ENCODE peak calls at places on chromosomes 6 and 20, in ten cellular contexts. One of them, this sample, is unnamed.

GRCh38 chr6:13733178-13733851 is 21.7 kb upstream of the RANBP9 start:
- DNase-seq in progenitor cell of endocrine pancreas: no peak
- DNase-seq in dorsolateral prefrontal cortex: no peak
- DNase-seq in testis: peak
- DNase-seq in heart left ventricle: peak
- DNase-seq in lower lobe of right lung: peak
- DNase-seq in sigmoid colon: peak
- DNase-seq in brain microvascular endothelial cell: peak
- DNase-seq in ovary: peak
- DNase-seq in cardiac fibroblast: peak
- DNase-seq in this sample: peak

GRCh38 chr6:113352029-113352801 is 504.9 kb upstream of the MARCKS start:
- DNase-seq in lower lobe of right lung: no peak
- DNase-seq in ovary: no peak
- DNase-seq in progenitor cell of endocrine pancreas: no peak
- DNase-seq in heart left ventricle: no peak
- DNase-seq in sigmoid colon: no peak
- DNase-seq in brain microvascular endothelial cell: peak
- DNase-seq in cardiac fibroblast: peak
- DNase-seq in testis: no peak
- DNase-seq in dorsolateral prefrontal cortex: no peak
- DNase-seq in this sample: no peak

GRCh38 chr20:6819599-6819998 is 52.1 kb downstream of the BMP2 start:
- DNase-seq in heart left ventricle: no peak
- DNase-seq in testis: no peak
- DNase-seq in brain microvascular endothelial cell: no peak
- DNase-seq in sigmoid colon: no peak
- DNase-seq in dorsolateral prefrontal cortex: no peak
- DNase-seq in ovary: no peak
- DNase-seq in cardiac fibroblast: peak
- DNase-seq in lower lobe of right lung: no peak
- DNase-seq in progenitor cell of endocrine pancreas: no peak
- DNase-seq in this sample: no peak

GRCh38 chr6:8556370-8557018 is 121.1 kb upstream of the SLC35B3 start:
- DNase-seq in brain microvascular endothelial cell: peak
- DNase-seq in progenitor cell of endocrine pancreas: no peak
- DNase-seq in ovary: no peak
- DNase-seq in sigmoid colon: no peak
- DNase-seq in cardiac fibroblast: no peak
- DNase-seq in lower lobe of right lung: no peak
- DNase-seq in heart left ventricle: no peak
- DNase-seq in dorsolateral prefrontal cortex: no peak
- DNase-seq in testis: no peak
- DNase-seq in this sample: no peak

GRCh38 chr6:170447561-170447930 is 105.6 kb downstream of the PSMB1 start:
- DNase-seq in cardiac fibroblast: no peak
- DNase-seq in lower lobe of right lung: no peak
- DNase-seq in testis: peak
- DNase-seq in sigmoid colon: no peak
- DNase-seq in progenitor cell of endocrine pancreas: no peak
- DNase-seq in dorsolateral prefrontal cortex: no peak
- DNase-seq in ovary: no peak
- DNase-seq in brain microvascular endothelial cell: no peak
- DNase-seq in heart left ventricle: no peak
- DNase-seq in this sample: no peak

GRCh38 chr6:72084992-72085569 is 198.7 kb downstream of the RIMS1 start:
- DNase-seq in heart left ventricle: no peak
- DNase-seq in brain microvascular endothelial cell: no peak
- DNase-seq in testis: no peak
- DNase-seq in lower lobe of right lung: no peak
- DNase-seq in progenitor cell of endocrine pancreas: no peak
- DNase-seq in ovary: no peak
- DNase-seq in dorsolateral prefrontal cortex: no peak
- DNase-seq in cardiac fibroblast: peak
- DNase-seq in sigmoid colon: no peak
- DNase-seq in this sample: no peak

GRCh38 chr20:47303736-47304135 is 52.8 kb downstream of the ZMYND8 start:
- DNase-seq in lower lobe of right lung: no peak
- DNase-seq in brain microvascular endothelial cell: no peak
- DNase-seq in progenitor cell of endocrine pancreas: no peak
- DNase-seq in testis: no peak
- DNase-seq in heart left ventricle: no peak
- DNase-seq in ovary: no peak
- DNase-seq in dorsolateral prefrontal cortex: no peak
- DNase-seq in cardiac fibroblast: no peak
- DNase-seq in sigmoid colon: peak
- DNase-seq in this sample: no peak

GRCh38 chr6:70051197-70051596 is 184.8 kb downstream of the COL19A1 start:
- DNase-seq in heart left ventricle: no peak
- DNase-seq in progenitor cell of endocrine pancreas: no peak
- DNase-seq in testis: no peak
- DNase-seq in ovary: no peak
- DNase-seq in dorsolateral prefrontal cortex: no peak
- DNase-seq in lower lobe of right lung: no peak
- DNase-seq in brain microvascular endothelial cell: no peak
- DNase-seq in sigmoid colon: no peak
- DNase-seq in cardiac fibroblast: no peak
- DNase-seq in this sample: no peak

GRCh38 chr6:152129606-152130249 is 322.2 kb downstream of the ESR1 start:
- DNase-seq in heart left ventricle: peak
- DNase-seq in cardiac fibroblast: peak
- DNase-seq in brain microvascular endothelial cell: no peak
- DNase-seq in sigmoid colon: no peak
- DNase-seq in dorsolateral prefrontal cortex: no peak
- DNase-seq in lower lobe of right lung: no peak
- DNase-seq in progenitor cell of endocrine pancreas: no peak
- DNase-seq in testis: no peak
- DNase-seq in ovary: peak
- DNase-seq in this sample: no peak

GRCh38 chr20:58399926-58400325 is 10.9 kb downstream of the VAPB start:
- DNase-seq in lower lobe of right lung: no peak
- DNase-seq in dorsolateral prefrontal cortex: no peak
- DNase-seq in brain microvascular endothelial cell: no peak
- DNase-seq in ovary: no peak
- DNase-seq in sigmoid colon: no peak
- DNase-seq in progenitor cell of endocrine pancreas: no peak
- DNase-seq in cardiac fibroblast: no peak
- DNase-seq in testis: no peak
- DNase-seq in heart left ventricle: no peak
- DNase-seq in this sample: no peak

GRCh38 chr20:48329676-48330644 is 497.8 kb downstream of the PREX1 start:
- DNase-seq in testis: no peak
- DNase-seq in brain microvascular endothelial cell: no peak
- DNase-seq in heart left ventricle: no peak
- DNase-seq in sigmoid colon: no peak
- DNase-seq in ovary: no peak
- DNase-seq in progenitor cell of endocrine pancreas: no peak
- DNase-seq in lower lobe of right lung: no peak
- DNase-seq in cardiac fibroblast: peak
- DNase-seq in dorsolateral prefrontal cortex: no peak
- DNase-seq in this sample: no peak

GRCh38 chr6:57221936-57222683 is at the start of gene RAB23:
- DNase-seq in sigmoid colon: peak
- DNase-seq in lower lobe of right lung: peak
- DNase-seq in brain microvascular endothelial cell: peak
- DNase-seq in heart left ventricle: peak
- DNase-seq in cardiac fibroblast: peak
- DNase-seq in testis: peak
- DNase-seq in progenitor cell of endocrine pancreas: peak
- DNase-seq in ovary: peak
- DNase-seq in dorsolateral prefrontal cortex: peak
- DNase-seq in this sample: peak
- TF ChIP-seq CTCF in sigmoid colon: no peak
- TF ChIP-seq CTCF in lower lobe of right lung: no peak
- TF ChIP-seq CTCF in brain microvascular endothelial cell: no peak
- TF ChIP-seq CTCF in heart left ventricle: no peak
- TF ChIP-seq CTCF in cardiac fibroblast: no peak
- TF ChIP-seq CTCF in testis: no peak
- TF ChIP-seq CTCF in progenitor cell of endocrine pancreas: no peak
- TF ChIP-seq CTCF in ovary: no peak
- TF ChIP-seq CTCF in dorsolateral prefrontal cortex: no peak
- TF ChIP-seq CTCF in this sample: no peak

DNA sequence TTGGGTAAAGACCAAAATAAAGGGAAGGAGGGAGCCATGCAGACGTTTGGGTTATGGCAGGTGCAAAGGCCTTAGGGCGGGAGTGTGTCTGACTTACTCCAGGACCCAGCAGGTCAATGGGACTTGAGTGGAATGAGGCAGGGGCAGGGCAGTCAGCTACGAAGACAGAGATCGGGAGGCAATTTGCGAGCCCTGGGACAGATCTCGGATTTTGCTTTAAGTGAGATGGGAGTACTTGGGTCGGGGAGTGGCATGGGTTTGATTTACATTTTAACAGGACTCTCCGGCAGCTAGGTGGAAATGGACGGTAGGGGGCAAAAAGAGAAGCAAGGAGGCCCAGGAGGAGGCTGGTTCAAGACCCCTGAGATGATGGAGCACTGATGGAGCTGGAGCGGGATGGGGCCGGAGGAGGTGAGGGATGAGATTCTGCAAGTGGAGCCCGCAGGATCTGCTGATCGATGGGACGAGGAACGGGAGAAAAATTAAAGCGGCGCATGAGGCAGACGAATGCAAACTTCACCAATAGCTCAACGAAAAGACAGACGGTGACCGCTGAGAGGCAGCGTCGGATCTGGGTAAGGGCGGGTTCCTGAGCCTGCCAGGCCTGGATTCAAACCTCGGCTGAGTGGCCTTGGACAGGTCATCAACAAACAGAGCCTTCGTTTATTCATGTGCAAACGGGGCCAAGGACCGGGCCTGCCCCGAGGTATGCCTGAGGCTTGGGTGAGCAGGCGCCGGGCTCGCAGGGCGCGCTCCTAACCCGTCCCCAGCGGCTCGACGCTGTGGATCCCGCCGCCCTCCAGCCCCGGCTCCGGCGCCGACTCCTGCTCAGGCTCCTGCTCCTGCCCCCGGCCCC is 774 bp upstream of the RBCK1 start:
- DNase-seq in ovary: peak
- DNase-seq in lower lobe of right lung: peak
- DNase-seq in testis: peak
- DNase-seq in cardiac fibroblast: peak
- DNase-seq in sigmoid colon: peak
- DNase-seq in progenitor cell of endocrine pancreas: peak
- DNase-seq in brain microvascular endothelial cell: peak
- DNase-seq in heart left ventricle: peak
- DNase-seq in dorsolateral prefrontal cortex: peak
- DNase-seq in this sample: peak
- TF ChIP-seq CTCF in ovary: no peak
- TF ChIP-seq CTCF in lower lobe of right lung: peak
- TF ChIP-seq CTCF in testis: no peak
- TF ChIP-seq CTCF in cardiac fibroblast: peak
- TF ChIP-seq CTCF in sigmoid colon: peak
- TF ChIP-seq CTCF in progenitor cell of endocrine pancreas: peak
- TF ChIP-seq CTCF in brain microvascular endothelial cell: peak
- TF ChIP-seq CTCF in heart left ventricle: no peak
- TF ChIP-seq CTCF in dorsolateral prefrontal cortex: no peak
- TF ChIP-seq CTCF in this sample: no peak

GRCh38 chr6:39867592-39867991 is 66.7 kb downstream of the MOCS1 start:
- DNase-seq in cardiac fibroblast: no peak
- DNase-seq in heart left ventricle: no peak
- DNase-seq in ovary: no peak
- DNase-seq in lower lobe of right lung: no peak
- DNase-seq in progenitor cell of endocrine pancreas: no peak
- DNase-seq in testis: no peak
- DNase-seq in sigmoid colon: peak
- DNase-seq in brain microvascular endothelial cell: no peak
- DNase-seq in dorsolateral prefrontal cortex: no peak
- DNase-seq in this sample: no peak
- TF ChIP-seq CTCF in cardiac fibroblast: no peak
- TF ChIP-seq CTCF in heart left ventricle: no peak
- TF ChIP-seq CTCF in ovary: no peak
- TF ChIP-seq CTCF in lower lobe of right lung: no peak
- TF ChIP-seq CTCF in progenitor cell of endocrine pancreas: peak
- TF ChIP-seq CTCF in testis: no peak
- TF ChIP-seq CTCF in sigmoid colon: no peak
- TF ChIP-seq CTCF in brain microvascular endothelial cell: peak
- TF ChIP-seq CTCF in dorsolateral prefrontal cortex: no peak
- TF ChIP-seq CTCF in this sample: no peak

GRCh38 chr6:154319231-154319858 is 37.3 kb downstream of the IPCEF1 start:
- DNase-seq in testis: no peak
- DNase-seq in heart left ventricle: no peak
- DNase-seq in sigmoid colon: no peak
- DNase-seq in progenitor cell of endocrine pancreas: no peak
- DNase-seq in brain microvascular endothelial cell: peak
- DNase-seq in dorsolateral prefrontal cortex: no peak
- DNase-seq in lower lobe of right lung: no peak
- DNase-seq in cardiac fibroblast: peak
- DNase-seq in ovary: no peak
- DNase-seq in this sample: no peak

GRCh38 chr6:154314084-154314483 is 42.5 kb downstream of the IPCEF1 start:
- DNase-seq in ovary: no peak
- DNase-seq in sigmoid colon: no peak
- DNase-seq in dorsolateral prefrontal cortex: no peak
- DNase-seq in heart left ventricle: no peak
- DNase-seq in lower lobe of right lung: no peak
- DNase-seq in testis: no peak
- DNase-seq in cardiac fibroblast: no peak
- DNase-seq in progenitor cell of endocrine pancreas: no peak
- DNase-seq in brain microvascular endothelial cell: no peak
- DNase-seq in this sample: no peak

GRCh38 chr6:154318711-154319110 is 37.9 kb downstream of the IPCEF1 start:
- DNase-seq in brain microvascular endothelial cell: no peak
- DNase-seq in heart left ventricle: no peak
- DNase-seq in progenitor cell of endocrine pancreas: no peak
- DNase-seq in lower lobe of right lung: no peak
- DNase-seq in ovary: no peak
- DNase-seq in sigmoid colon: no peak
- DNase-seq in cardiac fibroblast: peak
- DNase-seq in dorsolateral prefrontal cortex: no peak
- DNase-seq in testis: no peak
- DNase-seq in this sample: no peak

DNA sequence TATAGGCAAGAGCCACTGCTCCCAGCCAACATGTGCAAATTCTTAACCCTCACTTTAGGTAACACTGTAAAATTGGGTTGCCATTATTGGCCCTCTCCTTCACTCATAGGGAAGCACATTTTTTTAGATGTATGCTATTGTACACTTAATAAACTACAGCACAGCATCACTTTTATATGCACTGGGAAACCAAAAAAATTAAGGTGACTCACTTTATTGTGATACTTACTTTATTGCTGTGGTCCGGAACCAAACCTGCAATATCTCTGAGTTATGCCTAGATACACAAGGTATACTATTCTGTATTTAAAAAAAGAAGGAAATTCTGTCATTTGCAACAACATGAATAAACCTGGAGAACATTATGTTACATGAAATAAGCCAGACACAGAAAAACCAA is 40.5 kb downstream of the IPCEF1 start:
- DNase-seq in heart left ventricle: no peak
- DNase-seq in cardiac fibroblast: no peak
- DNase-seq in ovary: no peak
- DNase-seq in sigmoid colon: no peak
- DNase-seq in progenitor cell of endocrine pancreas: no peak
- DNase-seq in dorsolateral prefrontal cortex: no peak
- DNase-seq in testis: no peak
- DNase-seq in brain microvascular endothelial cell: no peak
- DNase-seq in lower lobe of right lung: no peak
- DNase-seq in this sample: no peak
- TF ChIP-seq CTCF in heart left ventricle: no peak
- TF ChIP-seq CTCF in cardiac fibroblast: no peak
- TF ChIP-seq CTCF in ovary: no peak
- TF ChIP-seq CTCF in sigmoid colon: no peak
- TF ChIP-seq CTCF in progenitor cell of endocrine pancreas: no peak
- TF ChIP-seq CTCF in dorsolateral prefrontal cortex: no peak
- TF ChIP-seq CTCF in testis: no peak
- TF ChIP-seq CTCF in brain microvascular endothelial cell: no peak
- TF ChIP-seq CTCF in lower lobe of right lung: no peak
- TF ChIP-seq CTCF in this sample: no peak

GRCh38 chr6:6927437-6928361 is 180.1 kb upstream of the RREB1 start:
- DNase-seq in testis: no peak
- DNase-seq in brain microvascular endothelial cell: no peak
- DNase-seq in dorsolateral prefrontal cortex: no peak
- DNase-seq in progenitor cell of endocrine pancreas: no peak
- DNase-seq in sigmoid colon: no peak
- DNase-seq in cardiac fibroblast: peak
- DNase-seq in lower lobe of right lung: peak
- DNase-seq in ovary: peak
- DNase-seq in heart left ventricle: peak
- DNase-seq in this sample: no peak
- TF ChIP-seq CTCF in testis: no peak
- TF ChIP-seq CTCF in brain microvascular endothelial cell: no peak
- TF ChIP-seq CTCF in dorsolateral prefrontal cortex: no peak
- TF ChIP-seq CTCF in progenitor cell of endocrine pancreas: no peak
- TF ChIP-seq CTCF in sigmoid colon: no peak
- TF ChIP-seq CTCF in cardiac fibroblast: no peak
- TF ChIP-seq CTCF in lower lobe of right lung: peak
- TF ChIP-seq CTCF in ovary: no peak
- TF ChIP-seq CTCF in heart left ventricle: no peak
- TF ChIP-seq CTCF in this sample: no peak